ENCODE peak calls at places on chromosome 17, in six cellular contexts. S is Karpas-422, R is astrocyte of the spinal cord, L is GM23248, Z is A549, A is retinal pigment epithelial cell. N is an unnamed sample.

GRCh38 chr17:5468075-5468473 is 708 bp downstream of the DHX33 start:
- DNase-seq in S (peak; percentile 66), R (peak; percentile 1), L (no peak), Z (peak; percentile 34), A (no peak), N (no peak)

GRCh38 chr17:7884581-7885356 is 3.8 kb upstream of the CHD3 start:
- DNase-seq in S (peak; percentile 82), R (no peak), L (peak; percentile 43), Z (no peak), A (no peak), N (no peak)

GRCh38 chr17:63247706-63248105 is 198.4 kb downstream of the CYB561 start:
- DNase-seq in S (no peak), R (no peak), L (peak; percentile 50), Z (no peak), A (no peak), N (no peak)

GRCh38 chr17:80791758-80792284 is 199.8 kb upstream of the CHMP6 start:
- DNase-seq in S (no peak), R (peak; percentile 96), L (peak; percentile 97), Z (peak; percentile 92), A (peak; percentile 96), N (peak; percentile 82)

GRCh38 chr17:9828296-9829059 is 2.8 kb downstream of the GLP2R start:
- DNase-seq in S (no peak), R (no peak), L (no peak), Z (no peak), A (no peak), N (no peak)

GRCh38 chr17:76132574-76133338 is 8.3 kb downstream of the FOXJ1 start:
- DNase-seq in S (no peak), R (no peak), L (no peak), Z (no peak), A (no peak), N (no peak)

GRCh38 chr17:4693416-4693815 is 10.5 kb downstream of the PELP1 start:
- DNase-seq in S (no peak), R (no peak), L (no peak), Z (no peak), A (no peak), N (no peak)

GRCh38 chr17:17243163-17243562 is 6.2 kb upstream of the FLCN start:
- DNase-seq in S (no peak), R (no peak), L (no peak), Z (no peak), A (no peak), N (no peak)

GRCh38 chr17:63827002-63827800 is at the start of the genes FTSJ3 and PSMC5:
- DNase-seq in S (peak; percentile 98), R (peak; percentile 97), L (peak; percentile 97), Z (peak; percentile 97), A (peak; percentile 78), N (peak; percentile 86)

GRCh38 chr17:73744411-73744810 is 100.2 kb upstream of the SDK2 start:
- DNase-seq in S (no peak), R (no peak), L (no peak), Z (no peak), A (no peak), N (no peak)

GRCh38 chr17:69492410-69493071 is 78.0 kb downstream of the MAP2K6 start:
- DNase-seq in S (no peak), R (peak; percentile 88), L (peak; percentile 95), Z (peak; percentile 67), A (no peak), N (peak; percentile 50)
- H3K4me3 ChIP-seq in S (no peak overlapping the region), R (no peak overlapping the region), L (no peak overlapping the region), Z (no peak overlapping the region), A (no peak overlapping the region), N (no peak overlapping the region)

GRCh38 chr17:2853111-2853721 is 57.0 kb downstream of the RAP1GAP2 start:
- DNase-seq in S (no peak), R (no peak), L (peak; percentile 76), Z (peak; percentile 73), A (no peak), N (no peak)
- H3K4me3 ChIP-seq in S (no peak overlapping the region), R (peak overlapping the region; percentile 21), L (peak overlapping the region; percentile 69), Z (peak overlapping the region; percentile 72), A (peak overlapping the region; percentile 17), N (peak overlapping the region; percentile 59)

GRCh38 chr17:15340966-15341365 is 431 bp downstream of the TEKT3 start:
- DNase-seq in S (peak; percentile 20), R (no peak), L (no peak), Z (no peak), A (no peak), N (no peak)
- H3K4me3 ChIP-seq in S (no peak overlapping the region), R (peak overlapping the region; percentile 43), L (peak overlapping the region; percentile 56), Z (peak overlapping the region; percentile 52), A (peak overlapping the region; percentile 63), N (peak overlapping the region; percentile 51)

DNA sequence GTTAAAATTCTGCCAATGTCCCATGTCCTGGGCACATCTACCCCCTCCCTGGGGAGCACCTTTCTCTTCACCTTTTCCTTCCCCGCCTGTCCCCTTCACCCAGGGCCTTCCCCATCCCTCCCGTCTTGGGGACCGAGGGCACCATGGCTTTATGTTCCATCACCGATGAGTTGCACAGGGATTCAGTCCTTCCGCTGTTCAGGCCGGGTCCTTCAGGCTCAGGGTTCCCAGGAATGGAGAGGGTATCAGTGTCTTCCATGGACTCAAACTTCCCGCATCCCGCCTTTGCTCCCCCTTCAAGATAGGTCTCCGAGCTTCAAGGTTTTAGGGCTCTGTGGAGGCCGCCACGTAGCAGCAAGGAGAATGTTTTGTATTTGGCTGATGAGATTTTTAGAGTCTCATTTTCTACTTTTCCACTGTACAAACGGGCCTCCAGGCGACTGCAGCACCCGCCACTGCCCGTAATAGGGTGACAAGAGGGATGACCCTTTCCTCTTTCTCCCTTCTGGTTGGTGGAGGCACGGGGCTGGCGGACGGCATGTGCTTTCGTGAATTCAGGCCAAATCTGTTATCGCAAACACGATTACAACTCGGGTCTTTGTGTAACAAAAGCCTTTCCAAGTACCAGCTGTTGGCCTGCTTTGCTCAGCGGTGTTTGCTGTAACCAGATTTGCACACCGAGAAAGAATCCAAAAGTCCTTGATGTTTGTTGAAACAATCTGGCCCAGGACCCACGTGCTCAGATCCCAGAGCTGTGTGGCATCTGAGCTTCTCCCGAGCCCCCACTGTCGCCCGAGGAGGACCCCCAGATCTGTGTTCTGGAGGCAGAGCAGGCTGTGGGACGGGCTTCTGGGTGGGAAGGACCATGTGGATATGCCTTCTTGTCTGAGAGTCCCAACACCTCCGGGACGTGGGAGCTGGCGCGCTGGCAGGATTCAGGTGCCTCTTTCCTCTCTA is 236.3 kb downstream of the SEC14L1 start:
- DNase-seq in S (no peak), R (no peak), L (no peak), Z (no peak), A (no peak), N (no peak)
- H3K4me3 ChIP-seq in S (no peak overlapping the region), R (no peak overlapping the region), L (no peak overlapping the region), Z (no peak overlapping the region), A (no peak overlapping the region), N (no peak overlapping the region)

DNA sequence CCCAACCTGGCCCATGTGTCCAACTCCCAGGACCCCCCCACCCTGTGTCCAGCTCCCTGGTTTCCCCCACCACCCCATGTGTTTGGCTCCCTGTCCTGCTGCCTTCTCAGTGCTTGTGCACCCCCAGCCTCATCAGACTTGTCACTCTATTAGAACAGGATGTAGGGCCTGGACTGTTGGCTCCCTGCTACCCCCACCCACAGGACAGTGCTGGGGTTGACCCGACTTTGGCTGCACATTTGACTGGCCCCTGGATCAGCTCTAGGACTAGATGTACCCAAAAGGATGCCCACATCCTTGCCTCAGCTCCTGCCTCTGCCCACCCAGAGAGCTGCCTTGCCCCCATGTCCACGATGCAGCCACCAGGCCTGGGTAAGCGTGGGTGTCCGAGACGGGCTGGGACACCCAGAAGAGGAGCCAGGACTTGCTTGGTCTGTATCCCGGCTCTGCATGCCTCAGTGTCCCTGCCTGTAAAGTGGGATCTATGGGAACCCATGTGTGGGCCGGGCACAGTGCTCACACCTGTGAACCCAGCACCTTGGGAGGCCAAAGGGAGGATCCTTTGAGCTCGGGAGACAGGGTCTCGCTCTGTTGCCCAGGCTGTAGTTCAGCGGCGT is 1.5 kb upstream of the CCDC57 start:
- DNase-seq in S (no peak), R (no peak), L (no peak), Z (no peak), A (no peak), N (no peak)
- H3K4me3 ChIP-seq in S (no peak overlapping the region), R (no peak overlapping the region), L (no peak overlapping the region), Z (no peak overlapping the region), A (no peak overlapping the region), N (no peak overlapping the region)

GRCh38 chr17:45316271-45317112 is at the start of gene MAP3K14:
- DNase-seq in S (peak; percentile 92), R (peak; percentile 71), L (peak; percentile 86), Z (no peak), A (no peak), N (no peak)

GRCh38 chr17:45313419-45313771 is 3.4 kb downstream of the MAP3K14 start:
- DNase-seq in S (peak; percentile 65), R (no peak), L (no peak), Z (no peak), A (no peak), N (no peak)

GRCh38 chr17:45313927-45314760 is 2.7 kb downstream of the MAP3K14 start:
- DNase-seq in S (peak; percentile 82), R (no peak), L (no peak), Z (no peak), A (no peak), N (no peak)

GRCh38 chr17:45315583-45316270 is 1.1 kb downstream of the MAP3K14 start:
- DNase-seq in S (peak; percentile 69), R (no peak), L (no peak), Z (no peak), A (no peak), N (no peak)

GRCh38 chr17:45314761-45315549 is 1.9 kb downstream of the MAP3K14 start:
- DNase-seq in S (peak; percentile 83), R (no peak), L (peak; percentile 58), Z (peak; percentile 46), A (no peak), N (no peak)
- H3K4me3 ChIP-seq in S (peak overlapping the region; percentile 91), R (peak overlapping the region; percentile 98), L (peak overlapping the region; percentile 94), Z (peak overlapping the region; percentile 69), A (peak overlapping the region; percentile 79), N (peak overlapping the region; percentile 91)

GRCh38 chr17:31480067-31480466 is 88.6 kb downstream of the RAB11FIP4 start:
- DNase-seq in S (no peak), R (no peak), L (no peak), Z (no peak), A (no peak), N (no peak)
- H3K4me3 ChIP-seq in S (no peak overlapping the region), R (no peak overlapping the region), L (no peak overlapping the region), Z (no peak overlapping the region), A (no peak overlapping the region), N (no peak overlapping the region)